ENCODE peak calls at places on chromosomes 6 and 20, in ten cellular contexts. One of them, this sample, is unnamed.

GRCh38 chr20:32823737-32824588 is 4.2 kb downstream of the MAPRE1 start:
- DNase-seq in mucosa of descending colon: no peak
- DNase-seq in breast epithelium: no peak
- DNase-seq in tibial artery: no peak
- DNase-seq in spleen: no peak
- DNase-seq in lower lobe of right lung: no peak
- DNase-seq in adrenal gland: no peak
- DNase-seq in mammary epithelial cell: no peak
- DNase-seq in H1: no peak
- DNase-seq in tibial nerve: no peak
- DNase-seq in this sample: no peak

GRCh38 chr6:46894429-46894828 is 27.3 kb downstream of the ADGRF5 start:
- DNase-seq in mammary epithelial cell: no peak
- DNase-seq in spleen: no peak
- DNase-seq in breast epithelium: no peak
- DNase-seq in lower lobe of right lung: no peak
- DNase-seq in H1: no peak
- DNase-seq in adrenal gland: no peak
- DNase-seq in mucosa of descending colon: no peak
- DNase-seq in tibial nerve: no peak
- DNase-seq in tibial artery: no peak
- DNase-seq in this sample: no peak

GRCh38 chr6:82118150-82118562 is 129.4 kb downstream of the IBTK start:
- DNase-seq in lower lobe of right lung: no peak
- DNase-seq in breast epithelium: no peak
- DNase-seq in H1: no peak
- DNase-seq in mucosa of descending colon: no peak
- DNase-seq in tibial artery: no peak
- DNase-seq in adrenal gland: no peak
- DNase-seq in spleen: no peak
- DNase-seq in mammary epithelial cell: no peak
- DNase-seq in tibial nerve: no peak
- DNase-seq in this sample: no peak

GRCh38 chr6:43927525-43928210 is 157.7 kb downstream of the VEGFA start:
- DNase-seq in spleen: peak; percentile 28
- DNase-seq in breast epithelium: no peak
- DNase-seq in lower lobe of right lung: peak; percentile 42
- DNase-seq in tibial artery: no peak
- DNase-seq in mucosa of descending colon: peak; percentile 62
- DNase-seq in mammary epithelial cell: peak; percentile 56
- DNase-seq in tibial nerve: no peak
- DNase-seq in adrenal gland: no peak
- DNase-seq in H1: no peak
- DNase-seq in this sample: no peak

GRCh38 chr20:57504411-57504810 is 20.5 kb downstream of the CTCFL start:
- DNase-seq in adrenal gland: no peak
- DNase-seq in mucosa of descending colon: no peak
- DNase-seq in mammary epithelial cell: no peak
- DNase-seq in tibial artery: no peak
- DNase-seq in tibial nerve: no peak
- DNase-seq in H1: no peak
- DNase-seq in spleen: no peak
- DNase-seq in lower lobe of right lung: no peak
- DNase-seq in breast epithelium: no peak
- DNase-seq in this sample: no peak

GRCh38 chr6:912871-913663 is 220.1 kb upstream of the EXOC2 start:
- DNase-seq in mammary epithelial cell: peak; percentile 7
- DNase-seq in breast epithelium: no peak
- DNase-seq in adrenal gland: no peak
- DNase-seq in mucosa of descending colon: no peak
- DNase-seq in lower lobe of right lung: no peak
- DNase-seq in tibial artery: no peak
- DNase-seq in tibial nerve: peak; percentile 7
- DNase-seq in H1: peak; percentile 39
- DNase-seq in spleen: no peak
- DNase-seq in this sample: no peak

GRCh38 chr6:2725999-2726567 is 24.6 kb downstream of the MYLK4 start:
- DNase-seq in tibial nerve: no peak
- DNase-seq in tibial artery: no peak
- DNase-seq in lower lobe of right lung: no peak
- DNase-seq in adrenal gland: no peak
- DNase-seq in spleen: no peak
- DNase-seq in H1: no peak
- DNase-seq in breast epithelium: no peak
- DNase-seq in mammary epithelial cell: no peak
- DNase-seq in mucosa of descending colon: no peak
- DNase-seq in this sample: no peak

GRCh38 chr6:133802861-133803260 is 86.1 kb upstream of the TCF21 start:
- DNase-seq in spleen: no peak
- DNase-seq in H1: no peak
- DNase-seq in lower lobe of right lung: no peak
- DNase-seq in tibial nerve: no peak
- DNase-seq in adrenal gland: no peak
- DNase-seq in tibial artery: no peak
- DNase-seq in mucosa of descending colon: no peak
- DNase-seq in breast epithelium: no peak
- DNase-seq in mammary epithelial cell: no peak
- DNase-seq in this sample: no peak

GRCh38 chr20:44074252-44075151 is 112.5 kb downstream of the JPH2 start:
- DNase-seq in mucosa of descending colon: no peak
- DNase-seq in tibial artery: peak; percentile 3
- DNase-seq in H1: no peak
- DNase-seq in mammary epithelial cell: peak; percentile 53
- DNase-seq in lower lobe of right lung: no peak
- DNase-seq in breast epithelium: peak; percentile 14
- DNase-seq in tibial nerve: no peak
- DNase-seq in adrenal gland: no peak
- DNase-seq in spleen: no peak
- DNase-seq in this sample: no peak

GRCh38 chr6:122692175-122692598 is 82.0 kb downstream of the PKIB start:
- DNase-seq in mammary epithelial cell: peak; percentile 39
- DNase-seq in adrenal gland: no peak
- DNase-seq in H1: no peak
- DNase-seq in spleen: no peak
- DNase-seq in lower lobe of right lung: no peak
- DNase-seq in mucosa of descending colon: no peak
- DNase-seq in tibial artery: no peak
- DNase-seq in breast epithelium: peak; percentile 57
- DNase-seq in tibial nerve: no peak
- DNase-seq in this sample: no peak

GRCh38 chr6:81171991-81172740 is 580.3 kb downstream of the TENT5A start:
- DNase-seq in spleen: no peak
- DNase-seq in breast epithelium: no peak
- DNase-seq in adrenal gland: peak; percentile 23
- DNase-seq in tibial nerve: peak; percentile 21
- DNase-seq in H1: no peak
- DNase-seq in lower lobe of right lung: no peak
- DNase-seq in mammary epithelial cell: peak; percentile 5
- DNase-seq in tibial artery: peak; percentile 62
- DNase-seq in mucosa of descending colon: no peak
- DNase-seq in this sample: peak; percentile 17

GRCh38 chr6:131597448-131597847 is 24.4 kb downstream of the ARG1 start:
- DNase-seq in tibial artery: no peak
- DNase-seq in mucosa of descending colon: no peak
- DNase-seq in H1: no peak
- DNase-seq in breast epithelium: no peak
- DNase-seq in lower lobe of right lung: no peak
- DNase-seq in mammary epithelial cell: no peak
- DNase-seq in spleen: no peak
- DNase-seq in tibial nerve: no peak
- DNase-seq in adrenal gland: no peak
- DNase-seq in this sample: no peak

GRCh38 chr6:131600696-131601095 is 27.3 kb downstream of the MED23 start:
- DNase-seq in spleen: no peak
- DNase-seq in breast epithelium: no peak
- DNase-seq in H1: no peak
- DNase-seq in tibial nerve: no peak
- DNase-seq in mucosa of descending colon: no peak
- DNase-seq in tibial artery: no peak
- DNase-seq in adrenal gland: no peak
- DNase-seq in mammary epithelial cell: no peak
- DNase-seq in lower lobe of right lung: no peak
- DNase-seq in this sample: no peak

GRCh38 chr6:131602913-131603312 is 25.1 kb downstream of the MED23 start:
- DNase-seq in H1: no peak
- DNase-seq in mammary epithelial cell: peak; percentile 43
- DNase-seq in tibial artery: no peak
- DNase-seq in spleen: no peak
- DNase-seq in adrenal gland: no peak
- DNase-seq in tibial nerve: no peak
- DNase-seq in mucosa of descending colon: no peak
- DNase-seq in lower lobe of right lung: no peak
- DNase-seq in breast epithelium: no peak
- DNase-seq in this sample: no peak
- H3K36me3 ChIP-seq in H1: peaks cover 57% of the 10 kb centered on the region
- H3K36me3 ChIP-seq in mammary epithelial cell: peaks cover 48% of the 10 kb centered on the region
- H3K36me3 ChIP-seq in tibial artery: peaks cover 94% of the 10 kb centered on the region
- H3K36me3 ChIP-seq in spleen: peaks cover 72% of the 10 kb centered on the region
- H3K36me3 ChIP-seq in adrenal gland: peaks cover 91% of the 10 kb centered on the region
- H3K36me3 ChIP-seq in tibial nerve: peaks cover 99% of the 10 kb centered on the region
- H3K36me3 ChIP-seq in mucosa of descending colon: peaks cover 26% of the 10 kb centered on the region
- H3K36me3 ChIP-seq in lower lobe of right lung: peaks cover 100% of the 10 kb centered on the region
- H3K36me3 ChIP-seq in breast epithelium: peaks cover 16% of the 10 kb centered on the region
- H3K36me3 ChIP-seq in this sample: peaks cover 95% of the 10 kb centered on the region

GRCh38 chr6:70622426-70622825 is 45.3 kb upstream of the SMAP1 start:
- DNase-seq in breast epithelium: no peak
- DNase-seq in lower lobe of right lung: no peak
- DNase-seq in spleen: no peak
- DNase-seq in mucosa of descending colon: no peak
- DNase-seq in adrenal gland: no peak
- DNase-seq in tibial artery: no peak
- DNase-seq in tibial nerve: no peak
- DNase-seq in mammary epithelial cell: no peak
- DNase-seq in H1: no peak
- DNase-seq in this sample: no peak

GRCh38 chr6:70627500-70628254 is 40.0 kb upstream of the SMAP1 start:
- DNase-seq in mucosa of descending colon: no peak
- DNase-seq in tibial nerve: no peak
- DNase-seq in mammary epithelial cell: no peak
- DNase-seq in spleen: no peak
- DNase-seq in lower lobe of right lung: no peak
- DNase-seq in H1: no peak
- DNase-seq in adrenal gland: no peak
- DNase-seq in breast epithelium: no peak
- DNase-seq in tibial artery: no peak
- DNase-seq in this sample: no peak
- H3K36me3 ChIP-seq in mucosa of descending colon: no peaks in the 10 kb centered on the region
- H3K36me3 ChIP-seq in tibial nerve: no peaks in the 10 kb centered on the region
- H3K36me3 ChIP-seq in mammary epithelial cell: no peaks in the 10 kb centered on the region
- H3K36me3 ChIP-seq in spleen: no peaks in the 10 kb centered on the region
- H3K36me3 ChIP-seq in lower lobe of right lung: no peaks in the 10 kb centered on the region
- H3K36me3 ChIP-seq in H1: no peaks in the 10 kb centered on the region
- H3K36me3 ChIP-seq in adrenal gland: no peaks in the 10 kb centered on the region
- H3K36me3 ChIP-seq in breast epithelium: no peaks in the 10 kb centered on the region
- H3K36me3 ChIP-seq in tibial artery: no peaks in the 10 kb centered on the region
- H3K36me3 ChIP-seq in this sample: no peaks in the 10 kb centered on the region

GRCh38 chr6:35164277-35164676 is 23.1 kb upstream of the TCP11 start:
- DNase-seq in spleen: no peak
- DNase-seq in mammary epithelial cell: no peak
- DNase-seq in lower lobe of right lung: no peak
- DNase-seq in tibial nerve: no peak
- DNase-seq in adrenal gland: no peak
- DNase-seq in breast epithelium: no peak
- DNase-seq in mucosa of descending colon: no peak
- DNase-seq in tibial artery: no peak
- DNase-seq in H1: no peak
- DNase-seq in this sample: no peak
- H3K36me3 ChIP-seq in spleen: no peaks in the 10 kb centered on the region
- H3K36me3 ChIP-seq in mammary epithelial cell: no peaks in the 10 kb centered on the region
- H3K36me3 ChIP-seq in lower lobe of right lung: no peaks in the 10 kb centered on the region
- H3K36me3 ChIP-seq in tibial nerve: no peaks in the 10 kb centered on the region
- H3K36me3 ChIP-seq in adrenal gland: no peaks in the 10 kb centered on the region
- H3K36me3 ChIP-seq in breast epithelium: no peaks in the 10 kb centered on the region
- H3K36me3 ChIP-seq in mucosa of descending colon: no peaks in the 10 kb centered on the region
- H3K36me3 ChIP-seq in tibial artery: no peaks in the 10 kb centered on the region
- H3K36me3 ChIP-seq in H1: no peaks in the 10 kb centered on the region
- H3K36me3 ChIP-seq in this sample: no peaks in the 10 kb centered on the region

GRCh38 chr6:53259860-53260580 is 88.7 kb downstream of the ELOVL5 start:
- DNase-seq in tibial artery: no peak
- DNase-seq in lower lobe of right lung: no peak
- DNase-seq in breast epithelium: no peak
- DNase-seq in mammary epithelial cell: no peak
- DNase-seq in spleen: no peak
- DNase-seq in H1: no peak
- DNase-seq in mucosa of descending colon: no peak
- DNase-seq in adrenal gland: peak; percentile 76
- DNase-seq in tibial nerve: no peak
- DNase-seq in this sample: no peak

GRCh38 chr6:53258774-53259155 is 90.0 kb downstream of the ELOVL5 start:
- DNase-seq in lower lobe of right lung: no peak
- DNase-seq in spleen: no peak
- DNase-seq in breast epithelium: no peak
- DNase-seq in mucosa of descending colon: no peak
- DNase-seq in H1: no peak
- DNase-seq in tibial artery: no peak
- DNase-seq in adrenal gland: no peak
- DNase-seq in mammary epithelial cell: no peak
- DNase-seq in tibial nerve: no peak
- DNase-seq in this sample: no peak

GRCh38 chr6:53257533-53257932 is 91.2 kb downstream of the ELOVL5 start:
- DNase-seq in H1: no peak
- DNase-seq in mucosa of descending colon: no peak
- DNase-seq in adrenal gland: no peak
- DNase-seq in tibial artery: no peak
- DNase-seq in lower lobe of right lung: no peak
- DNase-seq in breast epithelium: no peak
- DNase-seq in mammary epithelial cell: no peak
- DNase-seq in spleen: no peak
- DNase-seq in tibial nerve: no peak
- DNase-seq in this sample: no peak

GRCh38 chr6:53257001-53257400 is 91.7 kb downstream of the ELOVL5 start:
- DNase-seq in lower lobe of right lung: no peak
- DNase-seq in tibial artery: no peak
- DNase-seq in spleen: no peak
- DNase-seq in mammary epithelial cell: no peak
- DNase-seq in tibial nerve: no peak
- DNase-seq in adrenal gland: no peak
- DNase-seq in mucosa of descending colon: no peak
- DNase-seq in H1: no peak
- DNase-seq in breast epithelium: no peak
- DNase-seq in this sample: no peak

DNA sequence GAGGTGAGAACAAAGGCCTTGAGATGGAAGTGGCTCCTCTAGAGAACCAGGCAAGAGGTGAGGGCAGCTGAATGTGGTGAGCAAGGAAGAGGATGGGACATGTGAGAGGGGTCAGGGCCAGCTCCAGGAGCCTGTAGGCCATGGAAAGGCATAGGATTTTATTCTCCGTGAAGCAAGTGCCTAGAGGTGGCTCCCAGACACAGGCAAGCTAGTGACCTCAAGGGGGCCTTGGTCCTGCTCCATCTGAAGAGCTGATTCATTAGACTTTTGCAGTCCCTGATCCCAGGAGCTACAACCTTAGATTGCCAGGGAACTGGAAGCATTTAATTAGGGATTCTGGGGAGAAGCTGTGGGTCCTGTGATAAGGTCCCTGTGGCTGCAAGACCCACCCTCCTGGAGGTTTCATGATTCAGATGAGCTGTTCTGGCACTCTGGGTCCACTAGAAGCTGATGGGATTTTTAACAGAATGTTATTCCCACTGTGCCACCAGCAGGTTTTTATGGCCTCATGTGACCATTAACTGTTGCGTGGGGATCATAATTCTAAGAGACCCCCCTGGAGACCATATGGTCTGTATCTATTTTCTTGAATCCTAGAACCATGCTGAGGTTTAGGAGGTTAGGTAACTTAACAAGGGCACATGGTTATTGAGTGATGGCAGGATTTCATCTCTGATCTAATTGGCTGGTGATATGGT is 90.5 kb downstream of the ELOVL5 start:
- DNase-seq in breast epithelium: no peak
- DNase-seq in H1: no peak
- DNase-seq in mammary epithelial cell: no peak
- DNase-seq in mucosa of descending colon: no peak
- DNase-seq in tibial nerve: no peak
- DNase-seq in spleen: no peak
- DNase-seq in adrenal gland: no peak
- DNase-seq in tibial artery: no peak
- DNase-seq in lower lobe of right lung: no peak
- DNase-seq in this sample: no peak
- H3K36me3 ChIP-seq in breast epithelium: peaks cover 4% of the 10 kb centered on the region
- H3K36me3 ChIP-seq in H1: peaks cover 26% of the 10 kb centered on the region
- H3K36me3 ChIP-seq in mammary epithelial cell: peaks cover 4% of the 10 kb centered on the region
- H3K36me3 ChIP-seq in mucosa of descending colon: no peaks in the 10 kb centered on the region
- H3K36me3 ChIP-seq in tibial nerve: peaks cover 54% of the 10 kb centered on the region
- H3K36me3 ChIP-seq in spleen: peaks cover 26% of the 10 kb centered on the region
- H3K36me3 ChIP-seq in adrenal gland: peaks cover 13% of the 10 kb centered on the region
- H3K36me3 ChIP-seq in tibial artery: peaks cover 12% of the 10 kb centered on the region
- H3K36me3 ChIP-seq in lower lobe of right lung: peaks cover 25% of the 10 kb centered on the region
- H3K36me3 ChIP-seq in this sample: no peaks in the 10 kb centered on the region

This sample was measured in gastrocnemius medialis.